ENCODE peak calls at places on chromosome 10, in four cellular contexts. K is AG04450, O is NCI-H1105, H is amniotic stem cell. X is an unnamed sample.

GRCh38 chr10:85786401-85786899 is 580.1 kb downstream of the GRID1 start:
- DNase-seq in O (no peak), K (no peak), H (no peak), X (no peak)

GRCh38 chr10:119215371-119215770 is 8.0 kb downstream of the GRK5 start:
- DNase-seq in O (no peak), K (no peak), H (no peak), X (no peak)

GRCh38 chr10:2895616-2896196 is 171.6 kb upstream of the PFKP start:
- DNase-seq in K (no peak), H (no peak), O (no peak), X (no peak)

GRCh38 chr10:123135415-123136141 is at the start of gene HMX3:
- DNase-seq in O (peak; percentile 37), K (no peak), H (no peak), X (no peak)

GRCh38 chr10:324593-324992 is 189.3 kb downstream of the ZMYND11 start:
- DNase-seq in H (no peak), O (no peak), K (no peak), X (no peak)

GRCh38 chr10:22761569-22762220 is 47.3 kb upstream of the PIP4K2A start:
- DNase-seq in O (no peak), K (no peak), H (no peak), X (no peak)

GRCh38 chr10:3749011-3749410 is 36.0 kb downstream of the KLF6 start:
- DNase-seq in K (no peak), H (no peak), O (no peak), X (no peak)

GRCh38 chr10:29417324-29417723 is 128.5 kb downstream of the LYZL1 start:
- DNase-seq in H (no peak), O (no peak), K (no peak), X (no peak)

GRCh38 chr10:132419631-132420468 is 22.9 kb downstream of the PWWP2B start:
- DNase-seq in H (no peak), O (no peak), K (no peak), X (no peak)

X was measured in smooth muscle cell of the brain vasculature.